ENCODE peak calls at places on chromosomes 6 and 20, in nine cellular contexts. Q, C, P, F, Y, G, N, L and V are unnamed samples.

GRCh38 chr20:50710492-50711063 is 19.2 kb upstream of the RIPOR3 start:
- DNase-seq in Q (no peak), C (peak), P (no peak), F (peak), Y (no peak), G (no peak), N (peak), L (no peak), V (no peak)

GRCh38 chr6:111238464-111239119 is 151.3 kb downstream of the SLC16A10 start:
- DNase-seq in Q (no peak), C (peak), P (no peak), F (peak), Y (no peak), G (no peak), N (no peak), L (no peak), V (no peak)

GRCh38 chr6:119348308-119349040 is 1.1 kb downstream of the MAN1A1 start:
- DNase-seq in Q (peak), C (no peak), P (peak), F (peak), Y (peak), G (peak), N (peak), L (peak), V (peak)

GRCh38 chr6:38495922-38496635 is 143.7 kb downstream of the BTBD9 start:
- DNase-seq in Q (no peak), C (no peak), P (no peak), F (no peak), Y (no peak), G (no peak), N (no peak), L (no peak), V (no peak)

GRCh38 chr6:130206474-130206873 is 16.3 kb downstream of the SAMD3 start:
- DNase-seq in Q (no peak), C (no peak), P (no peak), F (no peak), Y (no peak), G (no peak), N (no peak), L (no peak), V (no peak)

GRCh38 chr6:3915076-3915791 is 66.1 kb downstream of the FAM50B start:
- DNase-seq in Q (no peak), C (no peak), P (no peak), F (no peak), Y (no peak), G (no peak), N (no peak), L (no peak), V (no peak)

GRCh38 chr20:37071481-37071911 is 24.3 kb downstream of the RBL1 start:
- DNase-seq in Q (no peak), C (peak), P (no peak), F (peak), Y (no peak), G (no peak), N (no peak), L (no peak), V (no peak)

GRCh38 chr6:131400782-131401496 is 172.1 kb upstream of the ARG1 start:
- DNase-seq in Q (no peak), C (no peak), P (no peak), F (no peak), Y (no peak), G (no peak), N (no peak), L (no peak), V (no peak)

GRCh38 chr6:138722425-138723371 is 50.9 kb upstream of the CCDC28A start:
- DNase-seq in Q (no peak), C (peak), P (no peak), F (peak), Y (no peak), G (no peak), N (no peak), L (no peak), V (no peak)

GRCh38 chr6:89360415-89360999 is 8.0 kb upstream of the UBE2J1 start:
- DNase-seq in Q (no peak), C (peak), P (no peak), F (peak), Y (no peak), G (no peak), N (no peak), L (no peak), V (no peak)

GRCh38 chr20:3670945-3671344 is 7.7 kb upstream of the GFRA4 start:
- DNase-seq in Q (no peak), C (no peak), P (no peak), F (no peak), Y (no peak), G (no peak), N (no peak), L (no peak), V (no peak)

GRCh38 chr20:11687546-11688292 is 230.0 kb upstream of the BTBD3 start:
- DNase-seq in Q (no peak), C (no peak), P (no peak), F (no peak), Y (no peak), G (no peak), N (no peak), L (no peak), V (no peak)

GRCh38 chr6:17640477-17640917 is 40.4 kb downstream of the FAM8A1 start:
- DNase-seq in Q (no peak), C (peak), P (no peak), F (peak), Y (no peak), G (no peak), N (no peak), L (no peak), V (no peak)

GRCh38 chr6:153129873-153130514 is 1.1 kb downstream of the RGS17 start:
- DNase-seq in Q (no peak), C (no peak), P (no peak), F (peak), Y (peak), G (no peak), N (no peak), L (peak), V (peak)

GRCh38 chr6:25399885-25400284 is 120.7 kb downstream of the CARMIL1 start:
- DNase-seq in Q (no peak), C (no peak), P (no peak), F (no peak), Y (no peak), G (no peak), N (no peak), L (no peak), V (no peak)

GRCh38 chr6:15301179-15302006 is 55.5 kb downstream of the JARID2 start:
- DNase-seq in Q (no peak), C (no peak), P (no peak), F (no peak), Y (no peak), G (no peak), N (no peak), L (no peak), V (no peak)

GRCh38 chr6:9520417-9521151 is 894.3 kb downstream of the TFAP2A start:
- DNase-seq in Q (no peak), C (peak), P (no peak), F (peak), Y (no peak), G (no peak), N (no peak), L (no peak), V (no peak)

GRCh38 chr20:26308961-26309360 is 612.3 kb upstream of the ZNF337 start:
- DNase-seq in Q (no peak), C (no peak), P (no peak), F (no peak), Y (no peak), G (no peak), N (no peak), L (no peak), V (no peak)

GRCh38 chr6:100466410-100467143 is 1.9 kb upstream of the SIM1 start:
- DNase-seq in Q (no peak), C (no peak), P (no peak), F (no peak), Y (no peak), G (no peak), N (no peak), L (no peak), V (no peak)

GRCh38 chr6:8973395-8973794 is 538.0 kb upstream of the SLC35B3 start:
- DNase-seq in Q (no peak), C (no peak), P (no peak), F (no peak), Y (no peak), G (no peak), N (no peak), L (no peak), V (no peak)

GRCh38 chr6:45411959-45412358 is 34.2 kb upstream of the SUPT3H start:
- DNase-seq in Q (no peak), C (no peak), P (no peak), F (no peak), Y (no peak), G (no peak), N (no peak), L (no peak), V (no peak)

GRCh38 chr20:17635846-17636245 is 46.2 kb downstream of the RRBP1 start:
- DNase-seq in Q (no peak), C (peak), P (no peak), F (peak), Y (no peak), G (no peak), N (peak), L (peak), V (peak)

GRCh38 chr20:59416916-59417315 is 116.5 kb downstream of the EDN3 start:
- DNase-seq in Q (no peak), C (no peak), P (no peak), F (no peak), Y (no peak), G (no peak), N (no peak), L (no peak), V (no peak)

GRCh38 chr6:45965787-45966186 is 49.9 kb downstream of the CLIC5 start:
- DNase-seq in Q (no peak), C (peak), P (no peak), F (peak), Y (no peak), G (no peak), N (no peak), L (no peak), V (no peak)

GRCh38 chr20:17768267-17768666 is 68.5 kb downstream of the BANF2 start:
- DNase-seq in Q (no peak), C (no peak), P (no peak), F (no peak), Y (no peak), G (no peak), N (no peak), L (no peak), V (no peak)

GRCh38 chr20:25315418-25316210 is 67.7 kb downstream of the PYGB start:
- DNase-seq in Q (no peak), C (peak), P (no peak), F (peak), Y (no peak), G (peak), N (peak), L (no peak), V (no peak)

GRCh38 chr20:16040742-16041141 is 532.5 kb downstream of the KIF16B start:
- DNase-seq in Q (no peak), C (no peak), P (no peak), F (no peak), Y (no peak), G (no peak), N (no peak), L (no peak), V (no peak)

GRCh38 chr6:56541736-56542366 is 100.8 kb downstream of the DST start:
- DNase-seq in Q (no peak), C (no peak), P (no peak), F (no peak), Y (no peak), G (no peak), N (no peak), L (no peak), V (no peak)

GRCh38 chr6:159044899-159045727 is at the start of gene TAGAP:
- DNase-seq in Q (peak), C (no peak), P (peak), F (peak), Y (peak), G (peak), N (peak), L (no peak), V (no peak)

GRCh38 chr6:149060985-149061760 is 256.3 kb upstream of the TAB2 start:
- DNase-seq in Q (no peak), C (peak), P (no peak), F (peak), Y (no peak), G (no peak), N (no peak), L (no peak), V (no peak)

GRCh38 chr6:63936399-63936798 is 300.8 kb downstream of the PHF3 start:
- DNase-seq in Q (no peak), C (no peak), P (no peak), F (no peak), Y (no peak), G (no peak), N (no peak), L (no peak), V (no peak)

GRCh38 chr6:127956260-127956888 is 55.5 kb upstream of the THEMIS start:
- DNase-seq in Q (no peak), C (peak), P (no peak), F (no peak), Y (no peak), G (no peak), N (no peak), L (no peak), V (no peak)

GRCh38 chr6:21426841-21427490 is 166.6 kb upstream of the SOX4 start:
- DNase-seq in Q (no peak), C (peak), P (no peak), F (no peak), Y (no peak), G (no peak), N (no peak), L (no peak), V (no peak)

GRCh38 chr6:168985705-168986104 is 267.9 kb downstream of the THBS2 start:
- DNase-seq in Q (no peak), C (no peak), P (no peak), F (no peak), Y (no peak), G (no peak), N (no peak), L (no peak), V (no peak)

GRCh38 chr6:163414367-163415175 is at the start of gene QKI:
- DNase-seq in Q (peak), C (peak), P (peak), F (peak), Y (peak), G (peak), N (peak), L (peak), V (peak)
- TF ChIP-seq CTCF in Q (no peak), C (no peak), P (no peak), F (no peak), Y (no peak), G (no peak), N (no peak), L (no peak), V (no peak)

GRCh38 chr6:136209496-136209895 is 40.6 kb downstream of the MTFR2 start:
- DNase-seq in Q (no peak), C (no peak), P (no peak), F (no peak), Y (no peak), G (no peak), N (no peak), L (no peak), V (no peak)
- TF ChIP-seq CTCF in Q (no peak), C (no peak), P (no peak), F (no peak), Y (no peak), G (no peak), N (no peak), L (no peak), V (no peak)

DNA sequence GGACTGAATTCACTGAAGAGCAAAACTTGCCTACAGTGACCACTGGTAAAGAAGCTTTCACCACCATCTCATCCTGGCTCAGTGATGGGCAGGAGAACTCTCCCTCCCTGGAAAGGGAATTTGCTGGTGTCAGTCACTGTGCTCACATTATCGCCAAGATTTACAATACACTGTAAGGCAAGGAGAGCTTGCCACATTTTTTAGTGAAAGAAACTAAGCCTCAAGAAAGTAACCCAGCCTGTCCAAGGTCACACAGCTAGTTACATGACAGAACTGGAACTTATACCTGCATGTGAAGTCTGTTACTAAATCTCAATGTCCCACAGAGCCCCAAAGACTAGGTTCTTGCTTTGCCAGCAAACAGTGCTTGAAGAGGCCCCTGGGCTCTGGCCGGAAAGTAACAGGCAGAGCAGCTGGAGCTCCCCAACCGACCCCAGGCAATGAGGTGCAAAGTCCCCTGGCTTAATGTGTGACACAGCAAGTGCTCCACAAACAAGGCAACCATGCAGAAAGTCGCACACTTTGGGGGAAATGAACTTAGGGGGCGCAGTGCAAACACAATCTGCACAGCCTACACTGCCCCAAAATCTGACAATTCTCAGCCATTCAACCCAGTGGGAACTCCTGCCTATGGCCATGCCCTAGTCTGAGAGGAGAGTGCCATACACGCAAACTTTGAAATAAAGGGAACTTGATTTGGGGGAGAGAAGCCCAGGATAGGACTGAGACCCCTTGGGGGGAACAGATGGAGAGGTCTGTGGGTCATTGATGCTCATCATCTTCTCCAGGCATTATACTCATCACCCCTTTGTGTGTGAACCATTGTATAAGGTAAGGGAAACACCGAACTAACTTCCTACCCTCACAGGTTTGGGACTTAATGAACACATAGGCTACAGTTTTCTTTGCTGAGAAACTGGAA is 1.9 kb downstream of the BCL2L1 start:
- DNase-seq in Q (no peak), C (no peak), P (no peak), F (no peak), Y (no peak), G (no peak), N (no peak), L (no peak), V (no peak)
- TF ChIP-seq CTCF in Q (no peak), C (no peak), P (no peak), F (no peak), Y (peak), G (no peak), N (no peak), L (no peak), V (no peak)

GRCh38 chr20:6767166-6767535 is 335 bp upstream of the BMP2 start:
- DNase-seq in Q (no peak), C (no peak), P (no peak), F (no peak), Y (no peak), G (no peak), N (no peak), L (no peak), V (no peak)

GRCh38 chr20:6767536-6768227 is at the start of gene BMP2:
- DNase-seq in Q (peak), C (peak), P (peak), F (peak), Y (peak), G (peak), N (peak), L (peak), V (peak)

GRCh38 chr20:6766433-6766832 is 1.1 kb upstream of the BMP2 start:
- DNase-seq in Q (no peak), C (no peak), P (no peak), F (no peak), Y (no peak), G (no peak), N (no peak), L (no peak), V (no peak)

GRCh38 chr20:6764619-6765018 is 2.9 kb upstream of the BMP2 start:
- DNase-seq in Q (no peak), C (no peak), P (no peak), F (no peak), Y (no peak), G (no peak), N (no peak), L (no peak), V (no peak)

GRCh38 chr20:6765469-6766058 is 1.9 kb upstream of the BMP2 start:
- DNase-seq in Q (no peak), C (peak), P (no peak), F (peak), Y (peak), G (no peak), N (no peak), L (peak), V (no peak)
- TF ChIP-seq CTCF in Q (peak), C (peak), P (peak), F (peak), Y (peak), G (peak), N (peak), L (peak), V (peak)

GRCh38 chr6:40293109-40293823 is 293.9 kb downstream of the LRFN2 start:
- DNase-seq in Q (no peak), C (no peak), P (no peak), F (no peak), Y (no peak), G (no peak), N (no peak), L (no peak), V (no peak)

GRCh38 chr6:40288919-40289318 is 298.2 kb downstream of the LRFN2 start:
- DNase-seq in Q (no peak), C (no peak), P (no peak), F (no peak), Y (no peak), G (no peak), N (no peak), L (no peak), V (no peak)

GRCh38 chr6:40298207-40298606 is 289.0 kb downstream of the LRFN2 start:
- DNase-seq in Q (no peak), C (no peak), P (no peak), F (no peak), Y (no peak), G (no peak), N (no peak), L (no peak), V (no peak)

GRCh38 chr6:40295251-40295949 is 291.8 kb downstream of the LRFN2 start:
- DNase-seq in Q (no peak), C (peak), P (no peak), F (no peak), Y (no peak), G (no peak), N (no peak), L (no peak), V (no peak)

DNA sequence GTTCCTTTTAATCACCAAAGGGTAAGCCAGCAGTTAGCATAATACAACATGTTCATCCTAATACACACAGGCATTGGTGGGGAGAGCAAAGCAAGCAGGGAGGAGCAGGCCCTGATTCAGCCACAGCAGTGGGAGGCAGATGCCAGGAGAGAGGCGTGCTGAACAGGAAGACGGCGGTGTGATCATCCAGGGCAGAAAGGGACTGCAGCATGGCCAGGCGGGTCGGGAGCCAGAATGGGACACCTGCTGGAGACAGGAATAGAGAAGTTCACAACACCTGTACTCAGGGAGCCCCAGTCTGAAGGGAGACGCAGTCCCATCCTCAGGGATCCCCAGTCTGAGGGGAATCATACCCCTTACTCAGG is 293.4 kb downstream of the LRFN2 start:
- DNase-seq in Q (no peak), C (no peak), P (no peak), F (no peak), Y (no peak), G (no peak), N (no peak), L (no peak), V (no peak)
- TF ChIP-seq CTCF in Q (no peak), C (no peak), P (no peak), F (no peak), Y (no peak), G (no peak), N (no peak), L (no peak), V (no peak)

DNA sequence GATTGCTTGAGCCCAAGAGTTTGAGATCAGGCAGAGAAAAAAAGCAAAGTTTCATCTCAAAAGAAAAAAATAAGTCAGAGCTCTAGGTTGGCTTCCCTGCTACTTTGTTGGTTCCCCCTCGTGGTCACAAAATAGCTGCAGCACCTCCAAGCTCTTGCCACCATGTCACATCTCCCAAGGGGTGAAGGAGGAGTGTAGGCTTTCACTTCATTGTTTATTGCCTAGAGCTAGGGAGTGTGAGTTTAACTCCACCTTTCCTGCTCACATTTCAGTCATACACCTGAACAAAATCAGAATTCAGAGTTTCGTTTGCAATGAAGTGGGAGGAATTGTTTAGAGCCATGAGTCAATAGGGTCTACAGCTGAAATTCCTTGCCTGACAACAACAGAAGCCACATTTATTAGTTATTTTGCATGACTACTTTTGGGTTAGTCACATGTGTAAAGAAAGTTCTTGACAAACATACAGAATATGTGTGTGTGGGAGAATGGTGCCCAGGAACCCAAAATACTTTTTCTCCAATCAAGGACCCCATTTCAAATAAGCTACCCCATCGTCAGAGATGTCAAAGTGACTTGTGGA is 56.2 kb upstream of the UFL1 start:
- DNase-seq in Q (no peak), C (no peak), P (no peak), F (no peak), Y (no peak), G (no peak), N (no peak), L (no peak), V (no peak)
- TF ChIP-seq CTCF in Q (no peak), C (no peak), P (no peak), F (no peak), Y (no peak), G (no peak), N (no peak), L (no peak), V (no peak)